ENCODE peak calls at places on chromosomes 5 and 9, in ten cellular contexts. One of them, this sample, is unnamed.
A peak's percentile ranks its signal among the peaks of the same experiment; 100 is the strongest.

GRCh38 chr9:114677418-114677817 is 4.6 kb downstream of the TEX48 start:
- DNase-seq in cardiac muscle cell: peak; percentile 98
- DNase-seq in mammary epithelial cell: peak; percentile 99
- DNase-seq in tibial artery: no peak
- DNase-seq in Peyer's patch: no peak
- DNase-seq in small intestine: no peak
- DNase-seq in heart left ventricle: no peak
- DNase-seq in heart right ventricle: no peak
- DNase-seq in CD8-positive, alpha-beta T cell: no peak
- DNase-seq in astrocyte: peak; percentile 100
- DNase-seq in this sample: no peak

GRCh38 chr5:65808261-65808741 is 86.3 kb downstream of the NLN start:
- DNase-seq in cardiac muscle cell: no peak
- DNase-seq in mammary epithelial cell: no peak
- DNase-seq in tibial artery: no peak
- DNase-seq in Peyer's patch: no peak
- DNase-seq in small intestine: no peak
- DNase-seq in heart left ventricle: no peak
- DNase-seq in heart right ventricle: no peak
- DNase-seq in CD8-positive, alpha-beta T cell: no peak
- DNase-seq in astrocyte: peak; percentile 47
- DNase-seq in this sample: no peak

GRCh38 chr5:92391-93220 is 638 bp downstream of the PLEKHG4B start:
- DNase-seq in cardiac muscle cell: no peak
- DNase-seq in mammary epithelial cell: no peak
- DNase-seq in tibial artery: no peak
- DNase-seq in Peyer's patch: no peak
- DNase-seq in small intestine: no peak
- DNase-seq in heart left ventricle: no peak
- DNase-seq in heart right ventricle: no peak
- DNase-seq in CD8-positive, alpha-beta T cell: no peak
- DNase-seq in astrocyte: no peak
- DNase-seq in this sample: no peak

GRCh38 chr9:115063058-115063850 is 54.7 kb downstream of the TNC start:
- DNase-seq in cardiac muscle cell: peak; percentile 25
- DNase-seq in mammary epithelial cell: peak; percentile 74
- DNase-seq in tibial artery: no peak
- DNase-seq in Peyer's patch: no peak
- DNase-seq in small intestine: no peak
- DNase-seq in heart left ventricle: no peak
- DNase-seq in heart right ventricle: no peak
- DNase-seq in CD8-positive, alpha-beta T cell: no peak
- DNase-seq in astrocyte: peak; percentile 65
- DNase-seq in this sample: no peak

GRCh38 chr5:35876922-35877321 is 20.2 kb downstream of the IL7R start:
- DNase-seq in cardiac muscle cell: no peak
- DNase-seq in mammary epithelial cell: peak; percentile 29
- DNase-seq in tibial artery: no peak
- DNase-seq in Peyer's patch: no peak
- DNase-seq in small intestine: peak; percentile 92
- DNase-seq in heart left ventricle: no peak
- DNase-seq in heart right ventricle: no peak
- DNase-seq in CD8-positive, alpha-beta T cell: no peak
- DNase-seq in astrocyte: peak; percentile 53
- DNase-seq in this sample: no peak

GRCh38 chr5:51395666-51396356 is 12.6 kb downstream of the ISL1 start:
- DNase-seq in cardiac muscle cell: no peak
- DNase-seq in mammary epithelial cell: no peak
- DNase-seq in tibial artery: no peak
- DNase-seq in Peyer's patch: no peak
- DNase-seq in small intestine: no peak
- DNase-seq in heart left ventricle: no peak
- DNase-seq in heart right ventricle: no peak
- DNase-seq in CD8-positive, alpha-beta T cell: no peak
- DNase-seq in astrocyte: no peak
- DNase-seq in this sample: no peak

GRCh38 chr5:93591323-93591945 is 8.4 kb downstream of the NR2F1 start:
- DNase-seq in cardiac muscle cell: no peak
- DNase-seq in mammary epithelial cell: no peak
- DNase-seq in tibial artery: no peak
- DNase-seq in Peyer's patch: no peak
- DNase-seq in small intestine: no peak
- DNase-seq in heart left ventricle: no peak
- DNase-seq in heart right ventricle: no peak
- DNase-seq in CD8-positive, alpha-beta T cell: no peak
- DNase-seq in astrocyte: no peak
- DNase-seq in this sample: no peak

GRCh38 chr9:133359420-133360175 is 3.2 kb downstream of the SURF2 start:
- DNase-seq in cardiac muscle cell: no peak
- DNase-seq in mammary epithelial cell: no peak
- DNase-seq in tibial artery: no peak
- DNase-seq in Peyer's patch: no peak
- DNase-seq in small intestine: peak; percentile 37
- DNase-seq in heart left ventricle: no peak
- DNase-seq in heart right ventricle: no peak
- DNase-seq in CD8-positive, alpha-beta T cell: no peak
- DNase-seq in astrocyte: no peak
- DNase-seq in this sample: no peak

GRCh38 chr9:87812375-87813118 is 70.1 kb upstream of the SPATA31E1 start:
- DNase-seq in cardiac muscle cell: peak; percentile 81
- DNase-seq in mammary epithelial cell: peak; percentile 62
- DNase-seq in tibial artery: no peak
- DNase-seq in Peyer's patch: no peak
- DNase-seq in small intestine: no peak
- DNase-seq in heart left ventricle: no peak
- DNase-seq in heart right ventricle: no peak
- DNase-seq in CD8-positive, alpha-beta T cell: no peak
- DNase-seq in astrocyte: peak; percentile 81
- DNase-seq in this sample: peak; percentile 8

GRCh38 chr9:21964925-21965385 is 29.2 kb downstream of the CDKN2A start:
- DNase-seq in cardiac muscle cell: peak; percentile 80
- DNase-seq in mammary epithelial cell: peak; percentile 54
- DNase-seq in tibial artery: no peak
- DNase-seq in Peyer's patch: peak; percentile 65
- DNase-seq in small intestine: peak; percentile 11
- DNase-seq in heart left ventricle: no peak
- DNase-seq in heart right ventricle: no peak
- DNase-seq in CD8-positive, alpha-beta T cell: peak; percentile 40
- DNase-seq in astrocyte: peak; percentile 53
- DNase-seq in this sample: peak; percentile 87

GRCh38 chr9:109498195-109499060 is at the start of gene PTPN3:
- DNase-seq in cardiac muscle cell: no peak
- DNase-seq in mammary epithelial cell: peak; percentile 30
- DNase-seq in tibial artery: no peak
- DNase-seq in Peyer's patch: peak; percentile 50
- DNase-seq in small intestine: peak; percentile 33
- DNase-seq in heart left ventricle: no peak
- DNase-seq in heart right ventricle: peak; percentile 28
- DNase-seq in CD8-positive, alpha-beta T cell: no peak
- DNase-seq in astrocyte: no peak
- DNase-seq in this sample: no peak

GRCh38 chr5:116574682-116575634 is at the start of gene SEMA6A:
- DNase-seq in cardiac muscle cell: peak; percentile 91
- DNase-seq in mammary epithelial cell: peak; percentile 95
- DNase-seq in tibial artery: peak; percentile 83
- DNase-seq in Peyer's patch: peak; percentile 94
- DNase-seq in small intestine: peak; percentile 96
- DNase-seq in heart left ventricle: peak; percentile 93
- DNase-seq in heart right ventricle: peak; percentile 93
- DNase-seq in CD8-positive, alpha-beta T cell: no peak
- DNase-seq in astrocyte: peak; percentile 81
- DNase-seq in this sample: no peak

GRCh38 chr5:71693828-71694427 is 25.1 kb upstream of the CARTPT start:
- DNase-seq in cardiac muscle cell: peak; percentile 10
- DNase-seq in mammary epithelial cell: no peak
- DNase-seq in tibial artery: no peak
- DNase-seq in Peyer's patch: peak; percentile 51
- DNase-seq in small intestine: peak; percentile 70
- DNase-seq in heart left ventricle: no peak
- DNase-seq in heart right ventricle: no peak
- DNase-seq in CD8-positive, alpha-beta T cell: no peak
- DNase-seq in astrocyte: no peak
- DNase-seq in this sample: no peak

GRCh38 chr5:145562931-145563330 is 272.2 kb downstream of the PRELID2 start:
- DNase-seq in cardiac muscle cell: no peak
- DNase-seq in mammary epithelial cell: no peak
- DNase-seq in tibial artery: no peak
- DNase-seq in Peyer's patch: no peak
- DNase-seq in small intestine: no peak
- DNase-seq in heart left ventricle: no peak
- DNase-seq in heart right ventricle: no peak
- DNase-seq in CD8-positive, alpha-beta T cell: no peak
- DNase-seq in astrocyte: peak; percentile 18
- DNase-seq in this sample: no peak

GRCh38 chr9:117887941-117888340 is 183.7 kb downstream of the TLR4 start:
- DNase-seq in cardiac muscle cell: no peak
- DNase-seq in mammary epithelial cell: no peak
- DNase-seq in tibial artery: no peak
- DNase-seq in Peyer's patch: no peak
- DNase-seq in small intestine: no peak
- DNase-seq in heart left ventricle: no peak
- DNase-seq in heart right ventricle: no peak
- DNase-seq in CD8-positive, alpha-beta T cell: no peak
- DNase-seq in astrocyte: no peak
- DNase-seq in this sample: no peak

GRCh38 chr5:109567374-109568044 is 122.2 kb upstream of the MAN2A1 start:
- DNase-seq in cardiac muscle cell: peak; percentile 74
- DNase-seq in mammary epithelial cell: no peak
- DNase-seq in tibial artery: no peak
- DNase-seq in Peyer's patch: no peak
- DNase-seq in small intestine: no peak
- DNase-seq in heart left ventricle: no peak
- DNase-seq in heart right ventricle: no peak
- DNase-seq in CD8-positive, alpha-beta T cell: no peak
- DNase-seq in astrocyte: no peak
- DNase-seq in this sample: no peak

GRCh38 chr5:71874521-71874920 is 155.4 kb downstream of the CARTPT start:
- DNase-seq in cardiac muscle cell: no peak
- DNase-seq in mammary epithelial cell: no peak
- DNase-seq in tibial artery: no peak
- DNase-seq in Peyer's patch: no peak
- DNase-seq in small intestine: no peak
- DNase-seq in heart left ventricle: no peak
- DNase-seq in heart right ventricle: no peak
- DNase-seq in CD8-positive, alpha-beta T cell: no peak
- DNase-seq in astrocyte: no peak
- DNase-seq in this sample: no peak

GRCh38 chr9:96417610-96418073 is 528 bp downstream of the ZNF367 start:
- DNase-seq in cardiac muscle cell: no peak
- DNase-seq in mammary epithelial cell: no peak
- DNase-seq in tibial artery: peak; percentile 22
- DNase-seq in Peyer's patch: peak; percentile 55
- DNase-seq in small intestine: no peak
- DNase-seq in heart left ventricle: no peak
- DNase-seq in heart right ventricle: peak; percentile 33
- DNase-seq in CD8-positive, alpha-beta T cell: no peak
- DNase-seq in astrocyte: no peak
- DNase-seq in this sample: no peak

GRCh38 chr9:127835930-127836586 is 18.4 kb downstream of the ENG start:
- DNase-seq in cardiac muscle cell: peak; percentile 73
- DNase-seq in mammary epithelial cell: no peak
- DNase-seq in tibial artery: peak; percentile 58
- DNase-seq in Peyer's patch: peak; percentile 65
- DNase-seq in small intestine: no peak
- DNase-seq in heart left ventricle: peak; percentile 79
- DNase-seq in heart right ventricle: peak; percentile 61
- DNase-seq in CD8-positive, alpha-beta T cell: no peak
- DNase-seq in astrocyte: peak; percentile 68
- DNase-seq in this sample: no peak
- H3K4me1 ChIP-seq in cardiac muscle cell: peaks cover 34% of the 10 kb centered on the region
- H3K4me1 ChIP-seq in mammary epithelial cell: peaks cover 10% of the 10 kb centered on the region
- H3K4me1 ChIP-seq in tibial artery: peaks cover 5% of the 10 kb centered on the region
- H3K4me1 ChIP-seq in Peyer's patch: no peaks in the 10 kb centered on the region
- H3K4me1 ChIP-seq in small intestine: peaks cover 12% of the 10 kb centered on the region
- H3K4me1 ChIP-seq in heart left ventricle: peaks cover 76% of the 10 kb centered on the region
- H3K4me1 ChIP-seq in heart right ventricle: peaks cover 79% of the 10 kb centered on the region
- H3K4me1 ChIP-seq in CD8-positive, alpha-beta T cell: peaks cover 9% of the 10 kb centered on the region
- H3K4me1 ChIP-seq in astrocyte: peaks cover 45% of the 10 kb centered on the region
- H3K4me1 ChIP-seq in this sample: no peaks in the 10 kb centered on the region

GRCh38 chr9:74499770-74500583 is 2.8 kb downstream of the RORB start:
- DNase-seq in cardiac muscle cell: peak; percentile 16
- DNase-seq in mammary epithelial cell: no peak
- DNase-seq in tibial artery: no peak
- DNase-seq in Peyer's patch: peak; percentile 34
- DNase-seq in small intestine: no peak
- DNase-seq in heart left ventricle: no peak
- DNase-seq in heart right ventricle: peak; percentile 4
- DNase-seq in CD8-positive, alpha-beta T cell: no peak
- DNase-seq in astrocyte: peak; percentile 19
- DNase-seq in this sample: no peak
- H3K9me3 ChIP-seq in cardiac muscle cell: no peaks in the 10 kb centered on the region
- H3K9me3 ChIP-seq in mammary epithelial cell: no peaks in the 10 kb centered on the region
- H3K9me3 ChIP-seq in tibial artery: no peaks in the 10 kb centered on the region
- H3K9me3 ChIP-seq in Peyer's patch: no peaks in the 10 kb centered on the region
- H3K9me3 ChIP-seq in small intestine: no peaks in the 10 kb centered on the region
- H3K9me3 ChIP-seq in heart left ventricle: no peaks in the 10 kb centered on the region
- H3K9me3 ChIP-seq in heart right ventricle: no peaks in the 10 kb centered on the region
- H3K9me3 ChIP-seq in CD8-positive, alpha-beta T cell: no peaks in the 10 kb centered on the region
- H3K9me3 ChIP-seq in astrocyte: no peaks in the 10 kb centered on the region
- H3K9me3 ChIP-seq in this sample: no peaks in the 10 kb centered on the region

DNA sequence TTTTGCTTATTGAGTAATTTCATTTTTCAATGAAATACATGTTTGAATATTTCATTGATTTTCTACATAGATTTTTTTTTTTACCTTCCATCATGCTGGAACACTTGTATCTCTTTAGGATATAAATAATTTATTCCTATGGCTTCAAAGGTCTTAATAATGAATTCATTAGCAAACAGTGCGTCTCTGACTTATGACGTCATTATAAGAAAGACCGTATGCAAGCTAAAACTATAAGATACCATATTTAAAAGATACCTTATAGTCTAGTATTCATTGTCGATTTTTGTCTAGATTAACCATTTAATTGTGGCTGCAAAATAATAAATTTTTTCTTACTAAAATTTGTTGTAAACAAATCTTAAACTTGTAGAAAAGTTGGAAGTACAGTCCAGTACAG is 187.7 kb upstream of the CHD1 start:
- DNase-seq in cardiac muscle cell: no peak
- DNase-seq in mammary epithelial cell: no peak
- DNase-seq in tibial artery: no peak
- DNase-seq in Peyer's patch: no peak
- DNase-seq in small intestine: no peak
- DNase-seq in heart left ventricle: no peak
- DNase-seq in heart right ventricle: no peak
- DNase-seq in CD8-positive, alpha-beta T cell: no peak
- DNase-seq in astrocyte: no peak
- DNase-seq in this sample: no peak
- H3K27ac ChIP-seq in cardiac muscle cell: no peak overlapping the region
- H3K27ac ChIP-seq in mammary epithelial cell: no peak overlapping the region
- H3K27ac ChIP-seq in tibial artery: no peak overlapping the region
- H3K27ac ChIP-seq in Peyer's patch: no peak overlapping the region
- H3K27ac ChIP-seq in small intestine: no peak overlapping the region
- H3K27ac ChIP-seq in heart left ventricle: no peak overlapping the region
- H3K27ac ChIP-seq in heart right ventricle: no peak overlapping the region
- H3K27ac ChIP-seq in CD8-positive, alpha-beta T cell: no peak overlapping the region
- H3K27ac ChIP-seq in astrocyte: no peak overlapping the region
- H3K27ac ChIP-seq in this sample: no peak overlapping the region

DNA sequence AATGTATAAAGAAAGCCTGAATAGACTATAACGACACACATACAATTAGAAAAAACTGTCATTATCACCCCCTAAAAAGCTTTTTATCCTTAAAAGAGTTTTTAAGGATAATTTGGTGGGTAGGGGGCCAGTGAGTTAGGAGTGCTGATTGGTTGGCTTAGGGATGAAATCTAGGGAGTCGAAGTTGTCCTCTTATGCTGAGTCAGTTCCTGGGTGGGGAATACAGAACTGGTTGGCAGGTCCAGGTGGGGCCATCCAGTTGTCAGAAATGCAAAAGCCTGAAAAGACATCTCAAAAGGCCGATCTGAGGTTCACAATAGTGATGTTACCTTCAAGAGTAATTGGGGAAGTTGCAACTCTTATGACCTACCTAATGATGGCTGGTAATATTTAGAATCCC is 13.6 kb downstream of the ZBTB5 start:
- DNase-seq in cardiac muscle cell: no peak
- DNase-seq in mammary epithelial cell: no peak
- DNase-seq in tibial artery: no peak
- DNase-seq in Peyer's patch: no peak
- DNase-seq in small intestine: no peak
- DNase-seq in heart left ventricle: no peak
- DNase-seq in heart right ventricle: no peak
- DNase-seq in CD8-positive, alpha-beta T cell: no peak
- DNase-seq in astrocyte: no peak
- DNase-seq in this sample: no peak
- H3K4me1 ChIP-seq in cardiac muscle cell: no peaks in the 10 kb centered on the region
- H3K4me1 ChIP-seq in mammary epithelial cell: peaks cover 27% of the 10 kb centered on the region
- H3K4me1 ChIP-seq in tibial artery: no peaks in the 10 kb centered on the region
- H3K4me1 ChIP-seq in Peyer's patch: no peaks in the 10 kb centered on the region
- H3K4me1 ChIP-seq in small intestine: no peaks in the 10 kb centered on the region
- H3K4me1 ChIP-seq in heart left ventricle: peaks cover 22% of the 10 kb centered on the region
- H3K4me1 ChIP-seq in heart right ventricle: peaks cover 8% of the 10 kb centered on the region
- H3K4me1 ChIP-seq in CD8-positive, alpha-beta T cell: no peaks in the 10 kb centered on the region
- H3K4me1 ChIP-seq in astrocyte: no peaks in the 10 kb centered on the region
- H3K4me1 ChIP-seq in this sample: no peaks in the 10 kb centered on the region

This sample was measured in CD4-positive, CD25-positive, alpha-beta regulatory T cell.